ENCODE peak calls at places on chromosomes 3 and 15, in six cellular contexts. One of them, this sample, is unnamed.

GRCh38 chr15:26838742-26839460 is 28.0 kb upstream of the GABRA5 start:
- DNase-seq in omental fat pad: no peak
- DNase-seq in NCI-H1092 treated with DMSO at 0.1 percent for 48 hours: no peak
- DNase-seq in Calu3: no peak
- DNase-seq in RPMI7951: no peak
- DNase-seq in NCI-H1417: peak
- DNase-seq in this sample: peak

GRCh38 chr15:95485367-95485766 is 845.1 kb upstream of the NR2F2 start:
- DNase-seq in NCI-H1092 treated with DMSO at 0.1 percent for 48 hours: no peak
- DNase-seq in omental fat pad: no peak
- DNase-seq in Calu3: no peak
- DNase-seq in NCI-H1417: no peak
- DNase-seq in RPMI7951: no peak
- DNase-seq in this sample: no peak

GRCh38 chr3:197518794-197519451 is 36.8 kb downstream of the BDH1 start:
- DNase-seq in NCI-H1092 treated with DMSO at 0.1 percent for 48 hours: no peak
- DNase-seq in Calu3: no peak
- DNase-seq in RPMI7951: peak
- DNase-seq in NCI-H1417: no peak
- DNase-seq in omental fat pad: no peak
- DNase-seq in this sample: no peak

GRCh38 chr3:12370758-12371157 is 81.9 kb downstream of the PPARG start:
- DNase-seq in omental fat pad: no peak
- DNase-seq in RPMI7951: peak
- DNase-seq in NCI-H1417: no peak
- DNase-seq in Calu3: no peak
- DNase-seq in NCI-H1092 treated with DMSO at 0.1 percent for 48 hours: no peak
- DNase-seq in this sample: no peak

GRCh38 chr15:82832601-82833209 is 23.3 kb downstream of the WHAMM start:
- DNase-seq in Calu3: peak
- DNase-seq in NCI-H1092 treated with DMSO at 0.1 percent for 48 hours: no peak
- DNase-seq in omental fat pad: no peak
- DNase-seq in RPMI7951: peak
- DNase-seq in NCI-H1417: no peak
- DNase-seq in this sample: no peak

GRCh38 chr3:190697901-190698300 is 164.6 kb downstream of the GMNC start:
- DNase-seq in NCI-H1092 treated with DMSO at 0.1 percent for 48 hours: no peak
- DNase-seq in NCI-H1417: no peak
- DNase-seq in Calu3: peak
- DNase-seq in omental fat pad: no peak
- DNase-seq in RPMI7951: peak
- DNase-seq in this sample: no peak

GRCh38 chr15:88132499-88132898 is 124.0 kb downstream of the NTRK3 start:
- DNase-seq in Calu3: no peak
- DNase-seq in omental fat pad: no peak
- DNase-seq in NCI-H1092 treated with DMSO at 0.1 percent for 48 hours: no peak
- DNase-seq in NCI-H1417: no peak
- DNase-seq in RPMI7951: no peak
- DNase-seq in this sample: no peak

GRCh38 chr3:99633887-99634558 is 4.4 kb upstream of the COL8A1 start:
- DNase-seq in NCI-H1417: no peak
- DNase-seq in omental fat pad: no peak
- DNase-seq in Calu3: no peak
- DNase-seq in RPMI7951: no peak
- DNase-seq in NCI-H1092 treated with DMSO at 0.1 percent for 48 hours: no peak
- DNase-seq in this sample: no peak

GRCh38 chr3:128311441-128311844 is 155.2 kb downstream of the DNAJB8 start:
- DNase-seq in omental fat pad: no peak
- DNase-seq in NCI-H1092 treated with DMSO at 0.1 percent for 48 hours: peak
- DNase-seq in NCI-H1417: no peak
- DNase-seq in RPMI7951: no peak
- DNase-seq in Calu3: no peak
- DNase-seq in this sample: no peak

GRCh38 chr3:30711867-30712266 is 105.5 kb downstream of the TGFBR2 start:
- DNase-seq in RPMI7951: no peak
- DNase-seq in NCI-H1092 treated with DMSO at 0.1 percent for 48 hours: no peak
- DNase-seq in omental fat pad: no peak
- DNase-seq in Calu3: no peak
- DNase-seq in NCI-H1417: no peak
- DNase-seq in this sample: no peak

GRCh38 chr15:60397772-60398445 is at the start of gene ANXA2:
- DNase-seq in NCI-H1092 treated with DMSO at 0.1 percent for 48 hours: peak
- DNase-seq in NCI-H1417: no peak
- DNase-seq in RPMI7951: peak
- DNase-seq in Calu3: peak
- DNase-seq in omental fat pad: peak
- DNase-seq in this sample: peak

GRCh38 chr3:160801386-160802118 is 45.5 kb downstream of the PPM1L start:
- DNase-seq in RPMI7951: no peak
- DNase-seq in Calu3: no peak
- DNase-seq in omental fat pad: no peak
- DNase-seq in NCI-H1417: no peak
- DNase-seq in NCI-H1092 treated with DMSO at 0.1 percent for 48 hours: no peak
- DNase-seq in this sample: no peak

GRCh38 chr15:99421758-99422157 is 144.0 kb upstream of the MEF2A start:
- DNase-seq in omental fat pad: no peak
- DNase-seq in Calu3: no peak
- DNase-seq in RPMI7951: no peak
- DNase-seq in NCI-H1417: no peak
- DNase-seq in NCI-H1092 treated with DMSO at 0.1 percent for 48 hours: no peak
- DNase-seq in this sample: no peak